ENCODE peak calls at places on chromosomes 2 and 18, in six cellular contexts. T is A549, H is HepG2, O is GM12878, X is endothelial cell of umbilical vein, K is K562. L is an unnamed sample.
A peak's percentile ranks its signal among the peaks of the same experiment; 100 is the strongest.

GRCh38 chr18:29164020-29164706 is 987.2 kb upstream of the CDH2 start:
- DNase-seq in T (peak; percentile 66), O (no peak), K (no peak), X (peak; percentile 91), H (peak; percentile 3), L (no peak)

GRCh38 chr2:70715161-70715985 is 52.6 kb downstream of the ADD2 start:
- DNase-seq in H (no peak), T (no peak), K (no peak), X (no peak), O (no peak), L (no peak)

GRCh38 chr2:75261923-75262322 is 62.6 kb upstream of the TACR1 start:
- DNase-seq in K (no peak), T (no peak), X (no peak), H (no peak), O (no peak), L (no peak)

GRCh38 chr2:99863914-99864273 is 278.5 kb downstream of the AFF3 start:
- DNase-seq in X (no peak), O (no peak), H (no peak), T (no peak), K (no peak), L (no peak)

GRCh38 chr2:1663621-1664020 is 80.7 kb downstream of the PXDN start:
- DNase-seq in X (no peak), H (no peak), T (no peak), O (no peak), K (no peak), L (no peak)

GRCh38 chr2:904243-905024 is 46.2 kb upstream of the SNTG2 start:
- DNase-seq in K (no peak), T (no peak), O (no peak), H (no peak), X (no peak), L (no peak)

GRCh38 chr2:134310450-134311079 is 56.7 kb downstream of the MGAT5 start:
- DNase-seq in T (no peak), X (peak; percentile 84), H (no peak), O (no peak), K (no peak), L (no peak)

GRCh38 chr2:97354576-97354975 is 235.1 kb downstream of the ANKRD36B start:
- DNase-seq in T (no peak), H (no peak), K (no peak), O (no peak), X (no peak), L (no peak)

GRCh38 chr18:48153641-48154481 is 223.4 kb upstream of the SMAD2 start:
- DNase-seq in O (no peak), H (peak; percentile 73), T (peak; percentile 9), X (no peak), K (no peak), L (no peak)

GRCh38 chr18:26649193-26649543 is 100.8 kb upstream of the KCTD1 start:
- DNase-seq in H (no peak), K (no peak), X (no peak), O (no peak), T (no peak), L (no peak)

GRCh38 chr2:239098288-239098970 is 250.5 kb downstream of the TWIST2 start:
- DNase-seq in X (no peak), H (no peak), O (no peak), K (no peak), T (no peak), L (no peak)

GRCh38 chr18:41939326-41939725 is 15.7 kb upstream of the PIK3C3 start:
- DNase-seq in X (no peak), K (no peak), H (no peak), O (no peak), T (no peak), L (no peak)

GRCh38 chr2:138949517-138949916 is 169.3 kb upstream of the NXPH2 start:
- DNase-seq in H (no peak), K (no peak), O (no peak), X (peak; percentile 5), T (peak; percentile 10), L (no peak)

GRCh38 chr2:47905454-47906260 is 641 bp downstream of the FBXO11 start:
- DNase-seq in X (peak; percentile 55), H (no peak), T (peak; percentile 81), K (peak; percentile 47), O (no peak), L (peak; percentile 79)

GRCh38 chr2:73836141-73836943 is 7.6 kb downstream of the STAMBP start:
- DNase-seq in H (no peak), O (no peak), X (no peak), T (no peak), K (no peak), L (no peak)

GRCh38 chr2:62217421-62217820 is 21.5 kb downstream of the B3GNT2 start:
- DNase-seq in T (no peak), H (no peak), X (no peak), K (no peak), O (no peak), L (no peak)

GRCh38 chr2:123670286-123670685 is 354.8 kb upstream of the CNTNAP5 start:
- DNase-seq in H (no peak), T (no peak), K (no peak), X (no peak), O (no peak), L (no peak)

GRCh38 chr2:220489116-220489515 is 861.7 kb downstream of the SLC4A3 start:
- DNase-seq in K (no peak), X (no peak), T (no peak), H (no peak), O (no peak), L (no peak)

GRCh38 chr18:34158881-34159690 is 65.6 kb downstream of the NOL4 start:
- DNase-seq in X (peak; percentile 24), T (no peak), K (no peak), O (no peak), H (peak; percentile 2), L (no peak)

GRCh38 chr2:102581911-102582310 is 37.4 kb upstream of the SLC9A2 start:
- DNase-seq in K (no peak), O (no peak), X (no peak), H (no peak), T (no peak), L (peak; percentile 37)

GRCh38 chr2:102003696-102004095 is 11.9 kb downstream of the IL1R2 start:
- DNase-seq in K (no peak), X (no peak), T (no peak), H (no peak), O (no peak), L (no peak)

GRCh38 chr2:56739421-56739820 is 555.6 kb downstream of the CCDC85A start:
- DNase-seq in K (no peak), X (no peak), T (no peak), H (no peak), O (no peak), L (no peak)

GRCh38 chr2:191593622-191594416 is 84.1 kb upstream of the NABP1 start:
- DNase-seq in X (no peak), H (peak; percentile 63), T (peak; percentile 75), O (no peak), K (no peak), L (no peak)

GRCh38 chr2:172252154-172252553 is 149.5 kb upstream of the DLX2 start:
- DNase-seq in X (peak; percentile 30), O (no peak), H (no peak), K (no peak), T (no peak), L (peak; percentile 75)

GRCh38 chr2:204226305-204226861 is 289.8 kb downstream of the ICOS start:
- DNase-seq in H (no peak), X (no peak), T (no peak), K (no peak), O (no peak), L (no peak)

GRCh38 chr2:46445561-46445960 is 33.8 kb upstream of the TMEM247 start:
- DNase-seq in T (no peak), H (no peak), K (no peak), O (no peak), X (no peak), L (no peak)

GRCh38 chr2:10404324-10405143 is 43.6 kb downstream of the ODC1 start:
- DNase-seq in O (no peak), X (no peak), T (no peak), H (no peak), K (no peak), L (peak; percentile 82)

GRCh38 chr2:225998653-225999052 is 599.1 kb downstream of the NYAP2 start:
- DNase-seq in O (no peak), H (no peak), X (no peak), K (no peak), T (no peak), L (no peak)

GRCh38 chr18:48667276-48668254 is 128.7 kb downstream of the CTIF start:
- DNase-seq in T (peak; percentile 16), H (peak; percentile 23), O (no peak), K (no peak), X (no peak), L (no peak)

DNA sequence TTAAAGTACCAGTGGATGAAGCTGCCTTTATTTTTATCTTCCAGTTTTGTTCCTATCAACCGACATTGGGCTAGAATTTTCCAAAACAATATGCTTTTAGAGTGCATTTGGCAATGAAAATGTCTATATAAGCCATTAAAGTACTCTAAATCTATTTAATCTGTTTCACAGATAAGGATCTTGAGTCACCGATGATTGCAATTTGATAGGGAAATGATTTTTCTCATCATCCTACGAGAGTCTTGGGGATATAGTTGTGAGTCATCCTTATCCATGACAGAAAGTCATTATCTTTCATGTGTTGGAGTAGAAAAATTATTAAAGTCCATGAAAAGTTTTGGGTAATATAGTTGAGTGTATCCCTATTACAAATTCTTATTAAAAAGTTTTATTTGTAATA is 26.1 kb downstream of the SLC39A10 start:
- DNase-seq in X (no peak), K (no peak), O (no peak), T (no peak), H (no peak), L (no peak)
- TF ChIP-seq MYC in X (no peak), K (no peak), O (no peak), T (no peak), H (no peak), L (no peak)

DNA sequence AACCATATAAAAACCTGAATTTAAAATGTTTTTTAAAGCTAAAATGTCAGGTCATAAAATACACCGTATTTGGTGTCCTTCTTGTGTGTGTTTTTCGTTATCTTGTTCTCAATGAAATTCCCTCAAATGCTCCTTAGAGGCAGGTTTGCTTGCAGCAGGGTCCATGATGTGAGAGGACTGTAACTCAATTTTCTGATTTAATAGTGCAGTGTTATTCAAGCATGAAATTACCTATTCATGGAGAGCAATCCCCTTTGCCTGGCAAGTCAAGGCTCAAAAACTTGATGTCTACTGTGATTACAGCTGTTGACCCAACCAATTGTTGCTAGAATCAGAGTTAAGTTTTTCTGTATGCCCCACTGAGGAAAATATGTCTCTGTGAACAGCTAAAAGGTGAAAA is 318.2 kb downstream of the GALNT13 start:
- DNase-seq in O (no peak), T (no peak), H (no peak), K (no peak), X (no peak), L (no peak)
- TF ChIP-seq MYC in O (no peak), T (no peak), H (no peak), K (no peak), X (no peak), L (no peak)

GRCh38 chr18:69596345-69596744 is 195.7 kb downstream of the DOK6 start:
- DNase-seq in X (no peak), T (no peak), O (no peak), H (no peak), K (no peak), L (no peak)
- TF ChIP-seq MYC in X (no peak), T (no peak), O (no peak), H (no peak), K (no peak), L (no peak)

GRCh38 chr2:187115627-187116026 is 266.7 kb upstream of the ZSWIM2 start:
- DNase-seq in H (no peak), K (no peak), X (no peak), O (no peak), T (no peak), L (no peak)

GRCh38 chr2:187118331-187119099 is 269.5 kb upstream of the ZSWIM2 start:
- DNase-seq in H (no peak), T (no peak), X (peak; percentile 30), O (no peak), K (no peak), L (no peak)

GRCh38 chr2:187117483-187117882 is 268.5 kb upstream of the ZSWIM2 start:
- DNase-seq in O (no peak), K (no peak), X (no peak), H (no peak), T (peak; percentile 11), L (no peak)
- TF ChIP-seq MYC in O (no peak), K (no peak), X (no peak), H (no peak), T (no peak), L (no peak)